ENCODE peak calls at places on chromosomes 11 and 22, in eight cellular contexts. N is astrocyte of the cerebellum, D is HFFc6, H is psoas muscle, B is thoracic aorta, C is fibroblast of pulmonary artery, V is neural crest cell, J is NB4. P is an unnamed sample.

GRCh38 chr11:132284048-132284447 is 913.6 kb downstream of the NTM start:
- DNase-seq in C (no peak), B (no peak), N (no peak), J (no peak), D (no peak), H (no peak), V (no peak), P (no peak)

GRCh38 chr11:26947904-26948639 is 45.8 kb upstream of the FIBIN start:
- DNase-seq in C (no peak), V (no peak), D (peak; percentile 52), H (no peak), N (no peak), B (no peak), J (no peak), P (no peak)

GRCh38 chr11:62497132-62497915 is 49.3 kb downstream of the AHNAK start:
- DNase-seq in J (peak; percentile 85), N (no peak), D (peak; percentile 75), H (no peak), V (no peak), C (peak; percentile 79), B (no peak), P (no peak)

GRCh38 chr11:119828011-119828410 is 99.0 kb upstream of the NECTIN1 start:
- DNase-seq in D (no peak), H (no peak), C (no peak), V (no peak), B (no peak), J (no peak), N (no peak), P (no peak)

GRCh38 chr11:111748035-111748804 is 18.0 kb downstream of the PPP2R1B start:
- DNase-seq in N (no peak), J (no peak), H (no peak), B (no peak), D (no peak), C (no peak), V (no peak), P (no peak)

GRCh38 chr11:114075891-114076441 is 16.5 kb downstream of the ZBTB16 start:
- DNase-seq in C (peak; percentile 79), N (peak; percentile 53), B (no peak), J (peak; percentile 56), D (peak; percentile 60), H (peak; percentile 76), V (peak; percentile 62), P (peak; percentile 69)

GRCh38 chr11:18367431-18367830 is 26.9 kb upstream of the LDHA start:
- DNase-seq in N (no peak), C (peak; percentile 25), D (no peak), B (no peak), H (no peak), V (no peak), J (no peak), P (no peak)

GRCh38 chr22:42134033-42135020 is 3.7 kb upstream of the CYP2D6 start:
- DNase-seq in J (no peak), V (no peak), D (no peak), C (peak; percentile 13), H (no peak), B (no peak), N (no peak), P (no peak)

GRCh38 chr11:27215471-27216267 is 147.3 kb downstream of the CCDC34 start:
- DNase-seq in H (peak; percentile 61), J (no peak), N (no peak), B (no peak), V (no peak), D (no peak), C (peak; percentile 44), P (no peak)

GRCh38 chr11:8261316-8261715 is 2.4 kb downstream of the LMO1 start:
- DNase-seq in N (no peak), V (no peak), B (no peak), J (no peak), C (no peak), D (no peak), H (no peak), P (no peak)

GRCh38 chr11:67053896-67054850 is 2.5 kb upstream of the RHOD start:
- DNase-seq in N (peak; percentile 78), V (peak; percentile 53), H (peak; percentile 66), D (peak; percentile 24), J (peak; percentile 63), C (peak; percentile 69), B (peak; percentile 39), P (peak; percentile 59)

GRCh38 chr22:29998627-29999026 is 81.6 kb upstream of the HORMAD2 start:
- DNase-seq in N (no peak), V (no peak), D (no peak), J (peak; percentile 48), H (no peak), C (peak; percentile 24), B (no peak), P (no peak)

GRCh38 chr22:20080445-20080775 is 369 bp downstream of the DGCR8 start:
- DNase-seq in J (peak; percentile 66), N (no peak), H (peak; percentile 83), D (peak; percentile 36), B (peak; percentile 11), V (peak; percentile 50), C (peak; percentile 20), P (peak; percentile 75)

GRCh38 chr11:16891964-16892363 is 122.2 kb downstream of the PLEKHA7 start:
- DNase-seq in N (peak; percentile 8), D (peak; percentile 47), C (peak; percentile 18), V (no peak), B (no peak), H (no peak), J (no peak), P (no peak)

GRCh38 chr11:117444256-117445096 is 116.8 kb downstream of the CEP164 start:
- DNase-seq in J (no peak), V (no peak), C (no peak), H (no peak), N (no peak), B (no peak), D (no peak), P (no peak)

GRCh38 chr22:19941365-19942070 is at the start of the genes COMT and TXNRD2:
- DNase-seq in B (no peak), V (peak; percentile 53), C (peak; percentile 60), N (no peak), D (peak; percentile 33), J (peak; percentile 83), H (peak; percentile 88), P (peak; percentile 78)

GRCh38 chr11:129790131-129790530 is 25.5 kb upstream of the TMEM45B start:
- DNase-seq in N (no peak), D (no peak), C (no peak), J (no peak), B (no peak), H (no peak), V (no peak), P (no peak)

DNA sequence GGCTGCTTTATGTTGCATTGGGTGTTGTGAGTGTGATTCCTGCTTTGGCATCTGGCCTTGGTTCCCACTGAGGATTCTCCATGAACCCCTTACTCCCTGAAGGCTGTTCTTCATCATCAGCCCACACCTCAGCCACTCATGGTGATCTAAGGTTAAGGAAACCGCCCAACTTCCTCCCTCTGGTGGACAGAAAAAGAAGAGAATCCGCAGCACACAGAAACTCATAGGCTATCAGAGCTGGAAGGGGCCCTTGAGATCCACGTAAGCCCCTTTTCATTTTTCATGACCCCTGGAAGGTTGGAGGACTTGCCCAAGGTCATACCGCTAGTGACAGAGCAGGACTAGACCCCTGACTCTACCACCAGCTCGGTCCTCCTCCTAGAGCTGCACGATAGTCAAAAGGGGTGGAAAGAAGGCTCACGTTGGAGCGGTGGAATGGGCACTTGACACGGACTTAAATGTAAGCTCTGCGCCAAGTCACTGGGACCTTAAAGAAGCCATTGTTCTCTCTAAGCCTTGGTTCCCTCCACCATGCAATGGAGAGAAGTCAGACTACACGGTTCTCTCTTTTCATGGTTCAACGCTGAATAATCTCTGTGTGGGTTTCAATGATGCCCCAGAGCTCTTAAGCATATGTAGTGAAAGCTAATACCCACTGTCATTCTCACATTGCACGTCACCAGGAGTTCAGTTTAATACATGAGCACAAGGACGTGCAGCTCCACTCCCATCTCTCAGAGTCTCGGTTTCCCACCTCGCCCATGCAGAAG is 83.6 kb upstream of the CRTAM start:
- DNase-seq in C (peak; percentile 35), D (no peak), J (peak; percentile 75), V (no peak), N (no peak), H (no peak), B (no peak), P (no peak)
- TF ChIP-seq CTCF in C (peak; percentile 48), D (peak; percentile 73), J (peak; percentile 67), V (peak; percentile 55), N (peak; percentile 58), H (peak; percentile 27), B (peak; percentile 12), P (peak; percentile 33)

DNA sequence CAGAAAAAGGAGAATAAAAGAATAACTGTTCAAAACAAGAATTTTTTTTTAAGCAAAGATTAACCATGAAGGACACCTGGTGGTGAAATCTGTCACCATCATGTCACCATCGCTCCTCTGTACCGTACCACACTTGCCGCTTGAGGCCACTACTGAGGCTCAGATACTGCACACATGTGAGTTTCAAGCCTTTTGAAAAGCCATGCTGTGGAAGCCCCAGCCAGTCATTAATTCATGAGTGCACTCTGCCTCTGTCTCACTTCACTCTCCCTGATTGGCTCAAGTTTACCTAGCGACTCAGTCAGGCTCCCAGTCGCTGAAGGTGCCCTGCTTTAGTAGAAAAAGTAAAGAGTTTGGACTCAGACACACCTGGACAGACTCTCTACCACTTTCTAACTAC is 6.6 kb upstream of the MS4A12 start:
- DNase-seq in V (peak; percentile 8), B (no peak), J (peak; percentile 32), H (no peak), C (no peak), N (no peak), D (no peak), P (peak; percentile 19)
- TF ChIP-seq CTCF in V (peak; percentile 71), B (no peak), J (peak; percentile 9), H (no peak), C (no peak), N (no peak), D (peak; percentile 29), P (peak; percentile 48)

DNA sequence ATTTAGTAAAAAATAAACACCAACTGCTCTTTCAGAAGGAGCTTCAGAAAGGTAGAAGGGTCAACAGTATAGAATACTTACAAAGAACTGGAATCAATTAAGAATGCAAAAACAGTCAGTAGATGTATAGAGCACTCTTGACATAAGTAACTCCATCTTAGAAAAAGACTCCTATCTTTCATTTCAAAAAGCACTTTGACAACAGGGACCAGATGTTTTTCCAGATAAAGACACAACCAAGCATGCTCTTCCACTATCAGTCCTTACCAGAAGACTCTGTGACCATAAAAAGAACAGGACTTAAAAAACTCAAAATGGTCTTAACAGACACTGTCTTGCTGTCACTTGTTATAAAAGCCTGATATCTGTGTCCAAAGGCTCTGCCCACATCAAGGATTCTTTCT is 5.2 kb downstream of the SLC25A17 start:
- DNase-seq in H (no peak), C (no peak), B (no peak), D (no peak), V (no peak), J (no peak), N (no peak), P (no peak)
- TF ChIP-seq CTCF in H (no peak), C (no peak), B (no peak), D (no peak), V (no peak), J (no peak), N (no peak), P (no peak)

DNA sequence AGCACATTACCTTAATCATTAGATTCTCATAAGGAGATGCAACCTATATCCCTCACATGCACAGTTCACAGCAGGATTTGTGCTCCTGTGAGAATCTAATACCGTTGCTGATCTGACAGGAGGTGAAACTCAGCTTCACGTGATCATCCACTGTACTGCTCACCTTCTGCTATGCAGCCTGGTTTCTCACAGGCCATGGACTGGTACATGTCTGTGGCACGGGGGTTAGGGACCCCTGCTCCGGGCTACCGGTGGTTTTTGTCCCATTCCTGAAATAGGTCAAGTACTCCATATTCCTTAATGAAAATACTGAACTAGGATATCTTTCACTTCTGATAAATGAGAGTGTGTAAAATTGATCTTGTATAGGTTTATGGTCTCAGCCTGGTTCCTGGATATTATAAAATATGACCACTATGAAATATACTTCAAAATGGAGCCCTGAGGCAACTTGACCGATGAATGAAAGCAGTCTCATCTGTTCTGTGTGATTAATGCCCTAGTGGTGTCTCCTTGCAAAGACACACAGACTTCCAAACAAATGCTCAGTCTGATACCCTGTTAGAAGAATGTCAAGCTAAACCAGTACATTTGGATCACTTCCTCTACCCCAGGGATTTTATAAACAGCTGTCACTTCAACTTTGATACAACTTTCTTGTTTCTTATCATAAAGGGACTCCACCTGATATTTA is 492.9 kb upstream of the ANO3 start:
- DNase-seq in B (no peak), C (no peak), D (no peak), J (no peak), V (no peak), H (no peak), N (no peak), P (no peak)
- TF ChIP-seq CTCF in B (no peak), C (no peak), D (no peak), J (no peak), V (peak; percentile 40), H (no peak), N (no peak), P (no peak)